ENCODE peak calls at places on chromosome 7, in ten cellular contexts. One of them, this sample, is unnamed.

GRCh38 chr7:1137517-1138167 is 22.4 kb downstream of the ZFAND2A start:
- DNase-seq in sigmoid colon: peak; percentile 68
- DNase-seq in GM12891: no peak
- DNase-seq in stomach: no peak
- DNase-seq in vagina: no peak
- DNase-seq in GM12892: no peak
- DNase-seq in HepG2: no peak
- DNase-seq in Panc1: no peak
- DNase-seq in transverse colon: no peak
- DNase-seq in suprapubic skin: no peak
- DNase-seq in this sample: no peak

GRCh38 chr7:44447874-44448425 is 42.5 kb downstream of the NUDCD3 start:
- DNase-seq in Panc1: no peak
- DNase-seq in sigmoid colon: no peak
- DNase-seq in HepG2: no peak
- DNase-seq in suprapubic skin: no peak
- DNase-seq in vagina: peak; percentile 58
- DNase-seq in GM12891: no peak
- DNase-seq in transverse colon: no peak
- DNase-seq in stomach: no peak
- DNase-seq in GM12892: no peak
- DNase-seq in this sample: no peak

GRCh38 chr7:148397555-148397954 is 193.0 kb upstream of the C7orf33 start:
- DNase-seq in HepG2: no peak
- DNase-seq in stomach: no peak
- DNase-seq in GM12892: no peak
- DNase-seq in transverse colon: no peak
- DNase-seq in Panc1: no peak
- DNase-seq in vagina: no peak
- DNase-seq in suprapubic skin: no peak
- DNase-seq in sigmoid colon: no peak
- DNase-seq in GM12891: no peak
- DNase-seq in this sample: no peak

GRCh38 chr7:1706381-1706720 is 36.3 kb downstream of the ELFN1 start:
- DNase-seq in Panc1: no peak
- DNase-seq in vagina: no peak
- DNase-seq in HepG2: no peak
- DNase-seq in stomach: peak; percentile 20
- DNase-seq in transverse colon: no peak
- DNase-seq in GM12892: no peak
- DNase-seq in suprapubic skin: peak; percentile 76
- DNase-seq in GM12891: no peak
- DNase-seq in sigmoid colon: no peak
- DNase-seq in this sample: no peak

GRCh38 chr7:47264021-47264651 is 317.8 kb downstream of the TNS3 start:
- DNase-seq in stomach: peak; percentile 16
- DNase-seq in GM12891: no peak
- DNase-seq in HepG2: no peak
- DNase-seq in suprapubic skin: peak; percentile 44
- DNase-seq in GM12892: no peak
- DNase-seq in Panc1: no peak
- DNase-seq in sigmoid colon: no peak
- DNase-seq in transverse colon: no peak
- DNase-seq in vagina: no peak
- DNase-seq in this sample: no peak

GRCh38 chr7:70042533-70042932 is 444.3 kb downstream of the AUTS2 start:
- DNase-seq in vagina: no peak
- DNase-seq in GM12892: no peak
- DNase-seq in transverse colon: no peak
- DNase-seq in sigmoid colon: no peak
- DNase-seq in stomach: no peak
- DNase-seq in GM12891: no peak
- DNase-seq in HepG2: no peak
- DNase-seq in suprapubic skin: no peak
- DNase-seq in Panc1: no peak
- DNase-seq in this sample: no peak

GRCh38 chr7:28684729-28685211 is 272.5 kb downstream of the CREB5 start:
- DNase-seq in transverse colon: no peak
- DNase-seq in HepG2: no peak
- DNase-seq in Panc1: no peak
- DNase-seq in stomach: no peak
- DNase-seq in GM12891: no peak
- DNase-seq in suprapubic skin: no peak
- DNase-seq in sigmoid colon: no peak
- DNase-seq in GM12892: no peak
- DNase-seq in vagina: peak; percentile 82
- DNase-seq in this sample: no peak

GRCh38 chr7:29193316-29194205 is 1.0 kb upstream of the CHN2 start:
- DNase-seq in vagina: no peak
- DNase-seq in HepG2: no peak
- DNase-seq in sigmoid colon: no peak
- DNase-seq in Panc1: no peak
- DNase-seq in stomach: no peak
- DNase-seq in suprapubic skin: no peak
- DNase-seq in transverse colon: no peak
- DNase-seq in GM12892: no peak
- DNase-seq in GM12891: no peak
- DNase-seq in this sample: no peak

GRCh38 chr7:44988718-44989117 is 9.9 kb upstream of the MYO1G start:
- DNase-seq in stomach: no peak
- DNase-seq in transverse colon: no peak
- DNase-seq in GM12892: no peak
- DNase-seq in vagina: no peak
- DNase-seq in HepG2: no peak
- DNase-seq in sigmoid colon: no peak
- DNase-seq in suprapubic skin: no peak
- DNase-seq in Panc1: no peak
- DNase-seq in GM12891: no peak
- DNase-seq in this sample: no peak

GRCh38 chr7:22793593-22794462 is 28.8 kb downstream of the TOMM7 start:
- DNase-seq in vagina: no peak
- DNase-seq in Panc1: no peak
- DNase-seq in stomach: no peak
- DNase-seq in GM12891: no peak
- DNase-seq in suprapubic skin: no peak
- DNase-seq in HepG2: no peak
- DNase-seq in sigmoid colon: no peak
- DNase-seq in GM12892: no peak
- DNase-seq in transverse colon: no peak
- DNase-seq in this sample: no peak

GRCh38 chr7:138238734-138239133 is 162.5 kb downstream of the AKR1D1 start:
- DNase-seq in vagina: no peak
- DNase-seq in GM12892: no peak
- DNase-seq in suprapubic skin: no peak
- DNase-seq in transverse colon: no peak
- DNase-seq in Panc1: no peak
- DNase-seq in stomach: no peak
- DNase-seq in sigmoid colon: no peak
- DNase-seq in HepG2: no peak
- DNase-seq in GM12891: no peak
- DNase-seq in this sample: no peak

GRCh38 chr7:18313970-18314369 is 181.6 kb upstream of the HDAC9 start:
- DNase-seq in vagina: no peak
- DNase-seq in HepG2: no peak
- DNase-seq in stomach: no peak
- DNase-seq in sigmoid colon: no peak
- DNase-seq in GM12891: no peak
- DNase-seq in GM12892: no peak
- DNase-seq in transverse colon: no peak
- DNase-seq in Panc1: no peak
- DNase-seq in suprapubic skin: no peak
- DNase-seq in this sample: no peak

GRCh38 chr7:106747804-106748203 is 86.8 kb upstream of the CCDC71L start:
- DNase-seq in GM12892: no peak
- DNase-seq in Panc1: no peak
- DNase-seq in transverse colon: no peak
- DNase-seq in GM12891: no peak
- DNase-seq in HepG2: no peak
- DNase-seq in suprapubic skin: no peak
- DNase-seq in sigmoid colon: no peak
- DNase-seq in vagina: no peak
- DNase-seq in stomach: no peak
- DNase-seq in this sample: no peak
- TF ChIP-seq POLR2AphosphoS5 in GM12892: no peak
- TF ChIP-seq POLR2AphosphoS5 in Panc1: no peak
- TF ChIP-seq POLR2AphosphoS5 in transverse colon: no peak
- TF ChIP-seq POLR2AphosphoS5 in GM12891: no peak
- TF ChIP-seq POLR2AphosphoS5 in HepG2: no peak
- TF ChIP-seq POLR2AphosphoS5 in suprapubic skin: no peak
- TF ChIP-seq POLR2AphosphoS5 in sigmoid colon: no peak
- TF ChIP-seq POLR2AphosphoS5 in vagina: no peak
- TF ChIP-seq POLR2AphosphoS5 in stomach: no peak
- TF ChIP-seq POLR2AphosphoS5 in this sample: no peak

GRCh38 chr7:114886241-114886640 is 35.7 kb upstream of the MDFIC start:
- DNase-seq in vagina: no peak
- DNase-seq in sigmoid colon: no peak
- DNase-seq in suprapubic skin: no peak
- DNase-seq in Panc1: no peak
- DNase-seq in HepG2: no peak
- DNase-seq in GM12891: no peak
- DNase-seq in GM12892: no peak
- DNase-seq in transverse colon: no peak
- DNase-seq in stomach: no peak
- DNase-seq in this sample: no peak

GRCh38 chr7:114889646-114890285 is 32.1 kb upstream of the MDFIC start:
- DNase-seq in HepG2: peak; percentile 1
- DNase-seq in stomach: no peak
- DNase-seq in vagina: no peak
- DNase-seq in GM12891: no peak
- DNase-seq in Panc1: peak; percentile 69
- DNase-seq in GM12892: no peak
- DNase-seq in suprapubic skin: no peak
- DNase-seq in transverse colon: no peak
- DNase-seq in sigmoid colon: no peak
- DNase-seq in this sample: no peak

GRCh38 chr7:114885836-114886235 is 36.1 kb upstream of the MDFIC start:
- DNase-seq in HepG2: no peak
- DNase-seq in vagina: no peak
- DNase-seq in transverse colon: no peak
- DNase-seq in suprapubic skin: no peak
- DNase-seq in GM12892: no peak
- DNase-seq in sigmoid colon: no peak
- DNase-seq in GM12891: no peak
- DNase-seq in stomach: no peak
- DNase-seq in Panc1: no peak
- DNase-seq in this sample: no peak
- TF ChIP-seq POLR2AphosphoS5 in HepG2: no peak
- TF ChIP-seq POLR2AphosphoS5 in vagina: no peak
- TF ChIP-seq POLR2AphosphoS5 in transverse colon: no peak
- TF ChIP-seq POLR2AphosphoS5 in suprapubic skin: no peak
- TF ChIP-seq POLR2AphosphoS5 in GM12892: no peak
- TF ChIP-seq POLR2AphosphoS5 in sigmoid colon: no peak
- TF ChIP-seq POLR2AphosphoS5 in GM12891: no peak
- TF ChIP-seq POLR2AphosphoS5 in stomach: no peak
- TF ChIP-seq POLR2AphosphoS5 in Panc1: no peak
- TF ChIP-seq POLR2AphosphoS5 in this sample: no peak

GRCh38 chr7:37069336-37069735 is 345.0 kb upstream of the AOAH start:
- DNase-seq in sigmoid colon: no peak
- DNase-seq in GM12892: no peak
- DNase-seq in GM12891: no peak
- DNase-seq in suprapubic skin: no peak
- DNase-seq in Panc1: no peak
- DNase-seq in vagina: no peak
- DNase-seq in HepG2: no peak
- DNase-seq in transverse colon: no peak
- DNase-seq in stomach: no peak
- DNase-seq in this sample: no peak
- TF ChIP-seq POLR2AphosphoS5 in sigmoid colon: no peak
- TF ChIP-seq POLR2AphosphoS5 in GM12892: no peak
- TF ChIP-seq POLR2AphosphoS5 in GM12891: no peak
- TF ChIP-seq POLR2AphosphoS5 in suprapubic skin: no peak
- TF ChIP-seq POLR2AphosphoS5 in Panc1: no peak
- TF ChIP-seq POLR2AphosphoS5 in vagina: no peak
- TF ChIP-seq POLR2AphosphoS5 in HepG2: no peak
- TF ChIP-seq POLR2AphosphoS5 in transverse colon: no peak
- TF ChIP-seq POLR2AphosphoS5 in stomach: no peak
- TF ChIP-seq POLR2AphosphoS5 in this sample: no peak

DNA sequence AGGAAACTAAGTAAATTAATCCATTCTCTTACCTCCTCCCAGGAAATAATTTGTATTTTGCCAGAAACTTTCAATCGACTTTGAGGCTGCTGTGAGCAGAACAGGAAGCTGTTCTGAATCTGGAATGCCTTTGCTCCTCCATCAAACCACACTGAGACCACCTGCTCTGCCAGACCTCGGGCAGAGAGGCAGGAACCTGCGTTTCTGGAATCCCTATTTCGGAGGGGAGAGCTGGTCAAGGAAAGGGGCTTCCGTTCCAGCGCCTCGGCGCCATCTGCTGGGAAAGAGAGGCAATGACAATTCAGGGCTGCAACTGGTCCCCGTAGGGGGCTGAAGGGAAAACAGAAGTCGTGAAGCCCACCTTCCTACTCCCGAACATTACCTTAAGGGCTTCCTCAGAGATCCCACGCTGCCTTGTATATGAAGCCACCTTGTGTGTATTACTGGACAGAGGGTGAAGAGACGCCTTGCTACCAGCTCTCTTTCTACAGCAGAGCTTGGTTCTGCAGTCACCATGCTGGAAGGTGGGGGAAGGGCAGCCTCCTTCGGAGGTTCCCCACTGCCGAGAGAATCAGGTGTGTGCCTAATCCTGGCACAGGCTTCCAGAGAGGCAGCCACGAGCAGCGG is 31.2 kb downstream of the ZNF467 start:
- DNase-seq in GM12891: peak; percentile 66
- DNase-seq in HepG2: peak; percentile 41
- DNase-seq in vagina: no peak
- DNase-seq in suprapubic skin: no peak
- DNase-seq in GM12892: peak; percentile 71
- DNase-seq in transverse colon: peak; percentile 70
- DNase-seq in stomach: peak; percentile 74
- DNase-seq in sigmoid colon: peak; percentile 81
- DNase-seq in Panc1: peak; percentile 64
- DNase-seq in this sample: peak; percentile 52
- TF ChIP-seq POLR2AphosphoS5 in GM12891: no peak
- TF ChIP-seq POLR2AphosphoS5 in HepG2: no peak
- TF ChIP-seq POLR2AphosphoS5 in vagina: no peak
- TF ChIP-seq POLR2AphosphoS5 in suprapubic skin: no peak
- TF ChIP-seq POLR2AphosphoS5 in GM12892: no peak
- TF ChIP-seq POLR2AphosphoS5 in transverse colon: no peak
- TF ChIP-seq POLR2AphosphoS5 in stomach: no peak
- TF ChIP-seq POLR2AphosphoS5 in sigmoid colon: no peak
- TF ChIP-seq POLR2AphosphoS5 in Panc1: no peak
- TF ChIP-seq POLR2AphosphoS5 in this sample: no peak

DNA sequence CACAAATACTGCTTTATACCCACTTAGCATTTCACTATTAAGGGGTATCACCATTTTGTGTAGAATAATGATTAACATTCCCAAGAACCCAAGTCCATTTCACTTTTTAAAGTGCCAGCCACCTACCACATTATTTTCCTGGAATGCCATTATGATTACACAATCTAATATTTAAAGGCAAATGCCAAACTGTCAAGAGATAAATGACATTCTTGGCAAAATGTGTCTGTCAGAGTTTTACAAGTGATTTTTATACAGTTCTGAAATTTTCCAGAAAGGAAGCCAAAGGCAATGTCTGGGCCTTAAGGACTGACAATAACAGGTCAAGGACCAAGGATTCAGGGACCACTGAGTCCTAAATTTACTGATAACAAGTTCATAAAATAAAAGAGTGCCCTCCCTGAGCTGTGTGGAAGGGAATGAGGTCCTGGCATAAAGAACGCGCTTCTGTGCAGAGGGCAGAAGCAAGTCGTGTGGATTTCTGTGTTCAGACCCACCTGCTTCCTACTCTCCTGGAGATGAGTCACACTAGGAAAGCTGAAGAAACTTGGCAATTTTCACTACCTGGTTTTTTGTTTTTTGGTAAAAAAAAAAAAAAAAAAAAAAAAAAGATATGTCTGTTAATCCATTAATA is 66.5 kb downstream of the UBE2H start:
- DNase-seq in vagina: no peak
- DNase-seq in stomach: no peak
- DNase-seq in sigmoid colon: no peak
- DNase-seq in GM12891: no peak
- DNase-seq in suprapubic skin: no peak
- DNase-seq in HepG2: no peak
- DNase-seq in GM12892: no peak
- DNase-seq in transverse colon: no peak
- DNase-seq in Panc1: no peak
- DNase-seq in this sample: no peak
- TF ChIP-seq POLR2AphosphoS5 in vagina: no peak
- TF ChIP-seq POLR2AphosphoS5 in stomach: no peak
- TF ChIP-seq POLR2AphosphoS5 in sigmoid colon: no peak
- TF ChIP-seq POLR2AphosphoS5 in GM12891: no peak
- TF ChIP-seq POLR2AphosphoS5 in suprapubic skin: no peak
- TF ChIP-seq POLR2AphosphoS5 in HepG2: no peak
- TF ChIP-seq POLR2AphosphoS5 in GM12892: no peak
- TF ChIP-seq POLR2AphosphoS5 in transverse colon: no peak
- TF ChIP-seq POLR2AphosphoS5 in Panc1: no peak
- TF ChIP-seq POLR2AphosphoS5 in this sample: no peak